ENCODE peak calls at places on chromosomes 6 and 20, in seven cellular contexts. D is progenitor cell of endocrine pancreas; F is EL; J is breast epithelium; L is CD8-positive, alpha-beta memory T cell; T is activated CD4-positive, alpha-beta memory T cell treated with anti-CD3 and anti-CD28 coated beads for 36 hours; G is RKO. O is an unnamed sample.

GRCh38 chr6:134534708-134535149 is 216.8 kb upstream of the SGK1 start:
- DNase-seq in G (peak), L (no peak), D (no peak), F (peak), T (peak), J (no peak), O (no peak)

GRCh38 chr6:43699564-43700186 is 12.1 kb upstream of the MRPS18A start:
- DNase-seq in F (peak), J (peak), L (no peak), G (peak), D (no peak), T (no peak), O (no peak)

GRCh38 chr6:10794239-10794638 is 44.1 kb downstream of the MAK start:
- DNase-seq in G (no peak), F (no peak), L (no peak), J (no peak), D (no peak), T (no peak), O (no peak)

GRCh38 chr20:3224681-3225421 is 14.1 kb downstream of the SLC4A11 start:
- DNase-seq in J (no peak), D (no peak), F (no peak), L (no peak), T (no peak), G (no peak), O (no peak)

GRCh38 chr20:31663838-31664695 is 26.4 kb downstream of the COX4I2 start:
- DNase-seq in J (no peak), D (peak), F (no peak), G (no peak), L (no peak), T (no peak), O (no peak)

GRCh38 chr6:155418017-155418749 is 37.5 kb downstream of the NOX3 start:
- DNase-seq in G (no peak), D (no peak), L (peak), T (peak), F (peak), J (no peak), O (peak)

GRCh38 chr6:41439524-41440418 is 104.4 kb downstream of the NCR2 start:
- DNase-seq in L (no peak), J (no peak), G (no peak), D (no peak), F (no peak), T (peak), O (peak)

GRCh38 chr20:44768256-44768655 is 22.6 kb downstream of the KCNK15 start:
- DNase-seq in G (no peak), T (no peak), F (no peak), D (no peak), L (no peak), J (no peak), O (no peak)

GRCh38 chr6:159981591-159982245 is 12.8 kb downstream of the IGF2R start:
- DNase-seq in L (peak), F (peak), T (peak), J (no peak), G (no peak), D (no peak), O (peak)

GRCh38 chr6:95548188-95548837 is 29.0 kb upstream of the MANEA start:
- DNase-seq in T (no peak), D (no peak), G (no peak), L (no peak), J (no peak), F (no peak), O (no peak)

GRCh38 chr6:37314803-37315515 is 38.8 kb upstream of the RNF8 start:
- DNase-seq in G (no peak), T (peak), J (no peak), F (peak), D (no peak), L (no peak), O (peak)

GRCh38 chr6:41470341-41471063 is 75.7 kb upstream of the FOXP4 start:
- DNase-seq in T (peak), J (peak), L (no peak), F (peak), D (peak), G (no peak), O (no peak)

GRCh38 chr6:113065606-113066005 is 718.5 kb downstream of the RFPL4B start:
- DNase-seq in J (no peak), F (peak), G (no peak), T (no peak), D (no peak), L (no peak), O (no peak)

GRCh38 chr6:15914553-15914952 is 214.3 kb upstream of the MYLIP start:
- DNase-seq in L (no peak), J (no peak), D (no peak), G (no peak), T (peak), F (no peak), O (no peak)

O was measured in stimulated activated naive B cell treated with anti-CD40 and anti-IgM and Interleukin-4, amounts not matched to agents 10 μg/mL and 1 μg/mL and 100 μg/mL, for 72 hours.